ENCODE peak calls at places on chromosome 11, in ten cellular contexts. M is activated CD4-positive, alpha-beta T cell treated with anti-CD3 and anti-CD28 coated beads, Interleukin-2, amount 50 U/mL, for 1 hour; K is cortex of kidney; H is Ammon's horn; E is fibroblast of lung; V is transverse colon; Q is tibial nerve; C is DMS79 treated with DMSO at 0.1 percent for 48 hours; J is heart left ventricle; I is GM04504. Y is an unnamed sample.

GRCh38 chr11:67013511-67014045 is 9.4 kb upstream of the SYT12 start:
- DNase-seq in J (no peak), Q (no peak), K (no peak), H (no peak), M (no peak), V (no peak), E (no peak), I (no peak), C (no peak), Y (no peak)

GRCh38 chr11:20089796-20090653 is 70.2 kb downstream of the DBX1 start:
- DNase-seq in E (peak), C (peak), M (no peak), V (no peak), J (peak), I (no peak), H (no peak), Q (no peak), K (no peak), Y (no peak)

GRCh38 chr11:64770120-64770519 is 8.2 kb downstream of the SF1 start:
- DNase-seq in V (no peak), J (no peak), I (no peak), H (no peak), E (no peak), M (no peak), K (no peak), Q (no peak), C (no peak), Y (no peak)

GRCh38 chr11:60122414-60123036 is 34.1 kb downstream of the MS4A2 start:
- DNase-seq in E (no peak), M (no peak), V (no peak), K (no peak), I (no peak), H (no peak), C (no peak), J (no peak), Q (no peak), Y (no peak)

GRCh38 chr11:105046898-105047579 is 1.9 kb upstream of the CARD16 start:
- DNase-seq in Q (no peak), H (no peak), I (peak), K (no peak), M (no peak), J (no peak), V (peak), C (no peak), E (peak), Y (no peak)

GRCh38 chr11:69744435-69744834 is 30.7 kb downstream of the FGF4 start:
- DNase-seq in H (no peak), Q (no peak), K (no peak), E (peak), M (no peak), I (no peak), C (no peak), V (no peak), J (no peak), Y (no peak)

GRCh38 chr11:91489989-91490388 is 734.6 kb upstream of the FAT3 start:
- DNase-seq in I (no peak), H (no peak), C (no peak), J (no peak), V (no peak), E (no peak), M (no peak), K (no peak), Q (no peak), Y (no peak)

GRCh38 chr11:124646148-124646547 is 23.5 kb downstream of the TBRG1 start:
- DNase-seq in Q (no peak), K (no peak), V (no peak), H (no peak), M (no peak), C (no peak), I (no peak), E (no peak), J (no peak), Y (no peak)

GRCh38 chr11:128409476-128409875 is 177.9 kb downstream of the ETS1 start:
- DNase-seq in K (no peak), J (no peak), H (no peak), C (no peak), M (no peak), I (no peak), Q (no peak), E (peak), V (no peak), Y (no peak)

GRCh38 chr11:31844351-31844750 is 33.2 kb upstream of the PAX6 start:
- DNase-seq in I (no peak), V (no peak), Q (no peak), E (peak), C (no peak), M (no peak), J (no peak), H (no peak), K (no peak), Y (no peak)

GRCh38 chr11:8794677-8795103 is 112.1 kb downstream of the RPL27A start:
- DNase-seq in K (no peak), I (no peak), E (no peak), Q (no peak), V (peak), H (no peak), J (peak), M (no peak), C (no peak), Y (peak)

GRCh38 chr11:68374531-68374930 is 62.1 kb downstream of the LRP5 start:
- DNase-seq in J (no peak), V (no peak), Q (no peak), K (no peak), I (no peak), M (no peak), E (no peak), C (no peak), H (no peak), Y (no peak)

Y was measured in right lobe of liver.